ENCODE peak calls at places on chromosomes 2 and 18, in five cellular contexts. G is BJ, N is cardiac muscle cell, P is cardiac fibroblast, E is astrocyte of the spinal cord. O is an unnamed sample.

GRCh38 chr2:57450170-57450569 is 596.4 kb upstream of the VRK2 start:
- DNase-seq in G (no peak), N (no peak), P (no peak), E (no peak), O (no peak)

GRCh38 chr18:3525870-3526420 is 76.0 kb downstream of the TGIF1 start:
- DNase-seq in G (no peak), N (no peak), P (no peak), E (peak; percentile 34), O (no peak)

GRCh38 chr2:43230981-43231827 is 4.8 kb upstream of the ZFP36L2 start:
- DNase-seq in G (no peak), N (peak; percentile 85), P (no peak), E (no peak), O (no peak)

GRCh38 chr2:48727560-48727959 is 28.0 kb downstream of the LHCGR start:
- DNase-seq in G (no peak), N (no peak), P (peak; percentile 55), E (no peak), O (no peak)

GRCh38 chr2:70083344-70084156 is 3.7 kb upstream of the PCBP1 start:
- DNase-seq in G (no peak), N (no peak), P (no peak), E (peak; percentile 22), O (no peak)

GRCh38 chr2:23565374-23565773 is 180.4 kb downstream of the KLHL29 start:
- DNase-seq in G (no peak), N (no peak), P (no peak), E (no peak), O (no peak)

GRCh38 chr2:233241803-233242202 is 9.7 kb upstream of the ATG16L1 start:
- DNase-seq in G (no peak), N (no peak), P (no peak), E (no peak), O (no peak)

GRCh38 chr18:31731628-31732027 is 29.1 kb downstream of the SLC25A52 start:
- DNase-seq in G (no peak), N (peak; percentile 17), P (no peak), E (no peak), O (no peak)

GRCh38 chr2:222241054-222241453 is 57.7 kb downstream of the PAX3 start:
- DNase-seq in G (no peak), N (no peak), P (no peak), E (no peak), O (no peak)

DNA sequence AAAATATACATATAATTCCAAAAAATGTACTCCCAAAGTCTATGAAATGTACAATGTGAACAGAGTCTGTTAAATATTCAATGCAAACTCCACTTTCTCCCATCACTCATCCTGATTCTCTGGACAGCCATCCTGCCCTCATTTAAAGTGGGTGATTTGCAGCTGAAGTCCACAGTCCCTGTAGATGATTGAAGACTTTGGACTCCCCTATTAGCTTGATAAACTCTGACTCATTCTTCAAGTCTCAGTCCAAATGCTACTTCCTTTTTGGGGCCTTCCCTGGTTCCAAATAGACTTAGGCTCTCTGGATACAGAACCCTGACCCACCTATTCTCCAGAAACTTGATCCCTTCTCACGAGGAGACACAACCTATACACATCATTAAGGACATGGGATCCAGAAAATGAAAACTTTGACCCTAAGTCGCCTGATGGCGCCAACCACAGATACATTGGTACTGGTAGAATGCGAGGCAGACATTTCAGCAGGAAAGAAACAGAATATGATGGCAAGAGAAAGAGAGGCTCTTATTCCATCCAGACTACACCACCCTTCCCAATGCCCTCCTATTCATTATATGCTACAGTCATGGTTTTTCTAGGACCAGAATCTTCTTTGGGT is 122.7 kb downstream of the VIT start:
- DNase-seq in G (no peak), N (peak; percentile 16), P (no peak), E (no peak), O (no peak)
- TF ChIP-seq CTCF in G (no peak), N (no peak), P (no peak), E (no peak), O (no peak)

DNA sequence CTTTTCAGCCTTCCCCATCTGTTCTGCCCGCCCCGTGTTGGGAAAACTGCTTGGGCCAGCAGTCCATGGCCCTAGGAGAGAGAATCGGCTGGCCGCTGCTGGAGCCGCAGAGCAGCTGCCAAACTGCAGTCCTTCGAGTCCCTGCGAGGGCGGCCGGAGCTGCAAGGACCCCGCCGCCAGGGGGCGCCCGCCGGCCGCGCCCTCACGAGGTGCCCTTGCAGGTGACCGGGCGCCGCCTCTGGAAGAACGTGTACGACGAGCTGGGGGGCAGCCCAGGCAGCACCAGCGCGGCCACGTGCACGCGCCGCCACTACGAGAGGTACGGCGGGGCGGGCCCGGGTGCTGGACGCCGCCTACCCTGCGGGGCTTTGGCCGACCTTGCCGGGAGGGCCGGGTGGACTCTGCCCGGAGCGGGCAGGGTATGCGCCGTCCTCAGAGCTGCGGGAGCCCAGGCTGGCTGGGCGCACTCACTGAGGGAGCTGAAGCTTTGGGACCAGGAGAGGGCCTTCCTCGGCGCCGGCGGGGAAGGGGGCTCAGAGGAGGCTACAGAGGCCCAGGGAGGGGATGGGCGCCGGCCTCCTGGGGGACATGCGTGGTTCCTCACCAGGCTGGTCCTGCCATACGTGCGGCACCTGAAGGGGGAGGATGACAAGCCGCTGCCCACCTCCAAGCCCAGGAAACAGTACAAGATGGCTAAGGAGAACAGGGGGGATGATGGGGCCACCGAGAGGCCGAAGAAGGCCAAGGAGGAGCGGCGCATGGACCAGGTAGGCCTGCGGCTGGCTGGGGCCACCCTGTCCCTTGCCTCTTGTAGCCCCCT is 13.6 kb downstream of the ARID5A start:
- DNase-seq in G (no peak), N (peak; percentile 32), P (no peak), E (no peak), O (no peak)
- TF ChIP-seq CTCF in G (peak; percentile 21), N (peak; percentile 26), P (no peak), E (peak; percentile 30), O (no peak)

GRCh38 chr18:25843791-25844190 is 246.6 kb downstream of the SS18 start:
- DNase-seq in G (no peak), N (no peak), P (no peak), E (no peak), O (no peak)
- TF ChIP-seq CTCF in G (no peak), N (no peak), P (no peak), E (no peak), O (no peak)

GRCh38 chr2:19688059-19688458 is 213.7 kb downstream of the TTC32 start:
- DNase-seq in G (no peak), N (no peak), P (no peak), E (no peak), O (no peak)

GRCh38 chr2:19686439-19686838 is 215.3 kb downstream of the TTC32 start:
- DNase-seq in G (no peak), N (no peak), P (no peak), E (no peak), O (no peak)

GRCh38 chr2:19689769-19690168 is 212.0 kb downstream of the TTC32 start:
- DNase-seq in G (no peak), N (no peak), P (no peak), E (no peak), O (no peak)

GRCh38 chr2:19685713-19686112 is 216.1 kb downstream of the TTC32 start:
- DNase-seq in G (no peak), N (no peak), P (no peak), E (no peak), O (no peak)

GRCh38 chr2:19687260-19687659 is 214.5 kb downstream of the TTC32 start:
- DNase-seq in G (no peak), N (no peak), P (no peak), E (no peak), O (no peak)
- TF ChIP-seq CTCF in G (no peak), N (no peak), P (peak; percentile 30), E (no peak), O (no peak)

GRCh38 chr2:136323212-136323611 is 205.3 kb upstream of the CXCR4 start:
- DNase-seq in G (no peak), N (no peak), P (no peak), E (no peak), O (no peak)
- TF ChIP-seq CTCF in G (no peak), N (no peak), P (no peak), E (no peak), O (no peak)